ENCODE peak calls at places on chromosomes 5 and 9, in six cellular contexts. One of them, this sample, is unnamed.
A peak's percentile ranks its signal among the peaks of the same experiment; 100 is the strongest.

GRCh38 chr5:34895641-34896419 is 19.5 kb downstream of the RAD1 start:
- DNase-seq in mesenchymal stem cell: no peak
- DNase-seq in H1: no peak
- DNase-seq in H9: no peak
- DNase-seq in neuronal stem cell: no peak
- DNase-seq in IMR-90: no peak
- DNase-seq in this sample: no peak

GRCh38 chr9:107600060-107600573 is 110.5 kb upstream of the KLF4 start:
- DNase-seq in neuronal stem cell: no peak
- DNase-seq in H9: no peak
- DNase-seq in IMR-90: no peak
- DNase-seq in mesenchymal stem cell: peak; percentile 20
- DNase-seq in H1: no peak
- DNase-seq in this sample: no peak

GRCh38 chr5:14397717-14398116 is 183.9 kb upstream of the OTULINL start:
- DNase-seq in H9: no peak
- DNase-seq in neuronal stem cell: no peak
- DNase-seq in IMR-90: peak; percentile 82
- DNase-seq in mesenchymal stem cell: peak; percentile 29
- DNase-seq in H1: no peak
- DNase-seq in this sample: no peak

GRCh38 chr9:135536166-135536565 is 9.8 kb upstream of the OBP2A start:
- DNase-seq in neuronal stem cell: no peak
- DNase-seq in IMR-90: peak; percentile 34
- DNase-seq in mesenchymal stem cell: peak; percentile 22
- DNase-seq in H1: no peak
- DNase-seq in H9: no peak
- DNase-seq in this sample: no peak

GRCh38 chr5:42745426-42745825 is 11.2 kb upstream of the CCDC152 start:
- DNase-seq in H1: peak; percentile 83
- DNase-seq in H9: peak; percentile 61
- DNase-seq in IMR-90: no peak
- DNase-seq in mesenchymal stem cell: no peak
- DNase-seq in neuronal stem cell: peak; percentile 24
- DNase-seq in this sample: no peak

GRCh38 chr9:127178646-127179632 is 56.5 kb upstream of the ANGPTL2 start:
- DNase-seq in mesenchymal stem cell: no peak
- DNase-seq in neuronal stem cell: no peak
- DNase-seq in IMR-90: no peak
- DNase-seq in H1: no peak
- DNase-seq in H9: peak; percentile 39
- DNase-seq in this sample: no peak

GRCh38 chr5:112733586-112733985 is 4.1 kb upstream of the APC start:
- DNase-seq in H9: no peak
- DNase-seq in IMR-90: no peak
- DNase-seq in mesenchymal stem cell: no peak
- DNase-seq in neuronal stem cell: no peak
- DNase-seq in H1: no peak
- DNase-seq in this sample: peak; percentile 27

GRCh38 chr9:86413966-86414880 is 60.0 kb upstream of the TUT7 start:
- DNase-seq in H1: no peak
- DNase-seq in neuronal stem cell: peak; percentile 31
- DNase-seq in mesenchymal stem cell: peak; percentile 50
- DNase-seq in IMR-90: peak; percentile 50
- DNase-seq in H9: no peak
- DNase-seq in this sample: no peak

GRCh38 chr9:15423328-15423985 is 781 bp downstream of the SNAPC3 start:
- DNase-seq in mesenchymal stem cell: peak; percentile 47
- DNase-seq in H9: no peak
- DNase-seq in neuronal stem cell: no peak
- DNase-seq in H1: no peak
- DNase-seq in IMR-90: peak; percentile 43
- DNase-seq in this sample: no peak

GRCh38 chr5:163190283-163190682 is 247.1 kb upstream of the CCNG1 start:
- DNase-seq in IMR-90: no peak
- DNase-seq in neuronal stem cell: no peak
- DNase-seq in H9: no peak
- DNase-seq in mesenchymal stem cell: no peak
- DNase-seq in H1: no peak
- DNase-seq in this sample: no peak

GRCh38 chr5:151104795-151105194 is 24.0 kb upstream of the TNIP1 start:
- DNase-seq in IMR-90: peak; percentile 43
- DNase-seq in neuronal stem cell: no peak
- DNase-seq in H1: no peak
- DNase-seq in H9: no peak
- DNase-seq in mesenchymal stem cell: peak; percentile 28
- DNase-seq in this sample: peak; percentile 100

GRCh38 chr9:136806631-136807201 is 1.0 kb upstream of the RABL6 start:
- DNase-seq in neuronal stem cell: no peak
- DNase-seq in H1: no peak
- DNase-seq in H9: peak; percentile 27
- DNase-seq in IMR-90: no peak
- DNase-seq in mesenchymal stem cell: no peak
- DNase-seq in this sample: no peak

GRCh38 chr5:139481122-139481533 is 1.4 kb downstream of the STING1 start:
- DNase-seq in H9: no peak
- DNase-seq in neuronal stem cell: no peak
- DNase-seq in mesenchymal stem cell: no peak
- DNase-seq in H1: no peak
- DNase-seq in IMR-90: no peak
- DNase-seq in this sample: no peak

GRCh38 chr5:40587284-40587882 is 92.3 kb upstream of the PTGER4 start:
- DNase-seq in neuronal stem cell: no peak
- DNase-seq in mesenchymal stem cell: no peak
- DNase-seq in H1: no peak
- DNase-seq in IMR-90: peak; percentile 37
- DNase-seq in H9: no peak
- DNase-seq in this sample: peak; percentile 32

GRCh38 chr5:134153657-134154056 is 23.1 kb downstream of the SKP1 start:
- DNase-seq in mesenchymal stem cell: no peak
- DNase-seq in IMR-90: peak; percentile 38
- DNase-seq in H9: no peak
- DNase-seq in H1: no peak
- DNase-seq in neuronal stem cell: no peak
- DNase-seq in this sample: peak; percentile 78

GRCh38 chr5:71589903-71590302 is 2.8 kb downstream of the MCCC2 start:
- DNase-seq in H9: no peak
- DNase-seq in neuronal stem cell: no peak
- DNase-seq in H1: no peak
- DNase-seq in mesenchymal stem cell: no peak
- DNase-seq in IMR-90: no peak
- DNase-seq in this sample: no peak

GRCh38 chr5:1176473-1177391 is 24.7 kb upstream of the SLC6A19 start:
- DNase-seq in H1: peak; percentile 71
- DNase-seq in neuronal stem cell: no peak
- DNase-seq in H9: peak; percentile 90
- DNase-seq in IMR-90: no peak
- DNase-seq in mesenchymal stem cell: no peak
- DNase-seq in this sample: no peak

GRCh38 chr5:78005021-78005785 is 229.1 kb upstream of the TBCA start:
- DNase-seq in H1: no peak
- DNase-seq in neuronal stem cell: no peak
- DNase-seq in H9: no peak
- DNase-seq in mesenchymal stem cell: peak; percentile 61
- DNase-seq in IMR-90: peak; percentile 88
- DNase-seq in this sample: peak; percentile 17

GRCh38 chr5:72324186-72324825 is 4.1 kb downstream of the PTCD2 start:
- DNase-seq in IMR-90: no peak
- DNase-seq in H1: no peak
- DNase-seq in H9: no peak
- DNase-seq in mesenchymal stem cell: no peak
- DNase-seq in neuronal stem cell: no peak
- DNase-seq in this sample: peak; percentile 39

GRCh38 chr5:169581580-169582227 is 1.9 kb upstream of the SPDL1 start:
- DNase-seq in H9: peak; percentile 50
- DNase-seq in H1: peak; percentile 73
- DNase-seq in mesenchymal stem cell: peak; percentile 76
- DNase-seq in IMR-90: peak; percentile 61
- DNase-seq in neuronal stem cell: peak; percentile 44
- DNase-seq in this sample: peak; percentile 62

GRCh38 chr9:134551657-134552348 is 89.8 kb upstream of the COL5A1 start:
- DNase-seq in IMR-90: peak; percentile 82
- DNase-seq in neuronal stem cell: no peak
- DNase-seq in H1: no peak
- DNase-seq in H9: no peak
- DNase-seq in mesenchymal stem cell: peak; percentile 98
- DNase-seq in this sample: no peak

GRCh38 chr5:72314571-72315172 is 5.4 kb downstream of the MRPS27 start:
- DNase-seq in mesenchymal stem cell: peak; percentile 57
- DNase-seq in H9: no peak
- DNase-seq in H1: no peak
- DNase-seq in IMR-90: peak; percentile 82
- DNase-seq in neuronal stem cell: no peak
- DNase-seq in this sample: no peak

GRCh38 chr5:88889165-88890069 is 6.4 kb upstream of the MEF2C start:
- DNase-seq in IMR-90: peak; percentile 13
- DNase-seq in mesenchymal stem cell: peak; percentile 60
- DNase-seq in H9: peak; percentile 70
- DNase-seq in H1: peak; percentile 67
- DNase-seq in neuronal stem cell: no peak
- DNase-seq in this sample: no peak

GRCh38 chr5:71475788-71476384 is 20.4 kb downstream of the BDP1 start:
- DNase-seq in IMR-90: peak; percentile 29
- DNase-seq in H9: no peak
- DNase-seq in H1: no peak
- DNase-seq in mesenchymal stem cell: peak; percentile 37
- DNase-seq in neuronal stem cell: peak; percentile 11
- DNase-seq in this sample: peak; percentile 82

DNA sequence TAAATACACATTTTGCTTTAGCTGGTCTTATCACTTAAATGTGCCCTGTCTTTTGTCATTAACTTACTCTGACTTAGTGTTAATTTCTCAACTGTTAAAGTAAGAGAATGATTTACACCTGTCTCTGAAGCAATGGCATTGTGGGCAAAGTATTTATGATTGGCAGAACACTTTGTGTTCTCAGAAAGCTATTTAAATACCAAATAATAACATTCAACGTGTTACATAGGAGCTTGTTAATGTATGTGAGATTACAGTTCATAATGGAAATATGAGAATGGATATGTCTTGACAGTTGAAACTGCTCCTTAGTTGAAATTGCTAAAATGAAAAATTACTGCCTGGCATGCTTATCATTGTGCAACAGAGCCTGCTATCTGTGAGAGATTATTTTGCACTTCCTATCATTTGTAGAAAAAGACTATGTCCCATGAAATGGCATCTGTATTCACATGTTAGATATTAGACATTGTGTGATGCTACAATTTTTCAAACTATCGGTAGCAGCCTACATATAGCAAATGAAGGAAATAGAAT is 46.1 kb downstream of the PRR16 start:
- DNase-seq in IMR-90: no peak
- DNase-seq in mesenchymal stem cell: no peak
- DNase-seq in neuronal stem cell: no peak
- DNase-seq in H9: no peak
- DNase-seq in H1: no peak
- DNase-seq in this sample: no peak
- H2BK120ac ChIP-seq in IMR-90: no peak overlapping the region
- H2BK120ac ChIP-seq in mesenchymal stem cell: no peak overlapping the region
- H2BK120ac ChIP-seq in neuronal stem cell: no peak overlapping the region
- H2BK120ac ChIP-seq in H9: no peak overlapping the region
- H2BK120ac ChIP-seq in H1: no peak overlapping the region
- H2BK120ac ChIP-seq in this sample: no peak overlapping the region

GRCh38 chr5:148386041-148386440 is 2.3 kb downstream of the FBXO38 start:
- DNase-seq in neuronal stem cell: no peak
- DNase-seq in mesenchymal stem cell: peak; percentile 24
- DNase-seq in H1: no peak
- DNase-seq in IMR-90: no peak
- DNase-seq in H9: no peak
- DNase-seq in this sample: no peak

GRCh38 chr5:148383564-148384388 is at the start of gene FBXO38:
- DNase-seq in neuronal stem cell: peak; percentile 92
- DNase-seq in IMR-90: peak; percentile 95
- DNase-seq in H9: peak; percentile 98
- DNase-seq in H1: peak; percentile 92
- DNase-seq in mesenchymal stem cell: peak; percentile 96
- DNase-seq in this sample: peak; percentile 99

GRCh38 chr5:148382961-148383360 is 797 bp upstream of the FBXO38 start:
- DNase-seq in neuronal stem cell: no peak
- DNase-seq in H1: no peak
- DNase-seq in H9: no peak
- DNase-seq in mesenchymal stem cell: no peak
- DNase-seq in IMR-90: no peak
- DNase-seq in this sample: no peak

GRCh38 chr5:148384389-148384756 is 615 bp downstream of the FBXO38 start:
- DNase-seq in mesenchymal stem cell: no peak
- DNase-seq in neuronal stem cell: no peak
- DNase-seq in H1: no peak
- DNase-seq in H9: no peak
- DNase-seq in IMR-90: no peak
- DNase-seq in this sample: no peak

DNA sequence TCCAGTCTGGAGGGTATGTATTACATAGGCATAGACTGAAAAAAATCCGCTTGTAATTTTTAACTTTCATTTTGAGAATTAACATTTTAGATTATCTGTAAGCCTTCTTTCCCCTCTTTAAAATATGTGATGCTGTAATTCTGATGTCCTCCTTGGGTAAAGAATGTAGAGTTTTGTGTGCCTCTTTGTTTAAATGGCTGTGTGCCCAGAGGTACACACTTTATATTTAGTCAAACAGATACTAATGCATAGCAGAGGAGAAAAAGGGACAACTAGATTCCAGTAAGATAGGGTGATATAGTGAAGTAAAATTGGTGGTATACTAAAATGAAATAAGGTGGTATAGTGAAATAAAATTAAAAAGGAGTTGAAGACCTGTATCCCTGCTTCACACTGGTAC is 1.3 kb downstream of the FBXO38 start:
- DNase-seq in H9: no peak
- DNase-seq in IMR-90: no peak
- DNase-seq in neuronal stem cell: no peak
- DNase-seq in mesenchymal stem cell: no peak
- DNase-seq in H1: no peak
- DNase-seq in this sample: no peak
- H3K9ac ChIP-seq in H9: no peak overlapping the region
- H3K9ac ChIP-seq in IMR-90: no peak overlapping the region
- H3K9ac ChIP-seq in neuronal stem cell: no peak overlapping the region
- H3K9ac ChIP-seq in mesenchymal stem cell: peak overlapping the region; percentile 98
- H3K9ac ChIP-seq in H1: no peak overlapping the region
- H3K9ac ChIP-seq in this sample: no peak overlapping the region

DNA sequence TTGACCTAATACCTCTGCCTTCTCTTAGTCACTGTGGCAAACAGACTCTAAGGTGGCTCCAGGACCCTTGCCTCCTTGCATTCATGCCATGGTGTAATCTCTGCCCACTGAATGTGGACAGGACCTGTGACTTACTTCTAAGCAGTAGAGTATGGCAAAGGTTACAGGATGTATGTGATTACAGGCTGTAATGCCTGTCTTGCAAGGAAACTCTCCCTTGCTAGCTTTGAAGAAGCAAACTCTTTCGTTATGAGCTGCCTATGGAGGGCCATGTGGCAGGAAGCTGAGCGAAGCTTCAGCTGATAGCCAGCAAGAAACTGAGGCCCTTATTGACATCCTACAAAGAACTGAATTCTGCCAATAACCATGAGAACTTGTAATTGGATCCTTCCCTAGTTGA is 103.3 kb upstream of the HMHB1 start:
- DNase-seq in H1: no peak
- DNase-seq in IMR-90: no peak
- DNase-seq in neuronal stem cell: no peak
- DNase-seq in mesenchymal stem cell: no peak
- DNase-seq in H9: no peak
- DNase-seq in this sample: no peak
- H2AFZ ChIP-seq in H1: no peak overlapping the region
- H2AFZ ChIP-seq in IMR-90: no peak overlapping the region
- H2AFZ ChIP-seq in neuronal stem cell: no peak overlapping the region
- H2AFZ ChIP-seq in mesenchymal stem cell: no peak overlapping the region
- H2AFZ ChIP-seq in H9: no peak overlapping the region
- H2AFZ ChIP-seq in this sample: no peak overlapping the region

GRCh38 chr9:68869020-68869419 is 144.9 kb downstream of the PRKACG start:
- DNase-seq in H1: no peak
- DNase-seq in H9: no peak
- DNase-seq in mesenchymal stem cell: no peak
- DNase-seq in neuronal stem cell: no peak
- DNase-seq in IMR-90: no peak
- DNase-seq in this sample: no peak
- H2BK120ac ChIP-seq in H1: peak overlapping the region; percentile 57
- H2BK120ac ChIP-seq in H9: no peak overlapping the region
- H2BK120ac ChIP-seq in mesenchymal stem cell: no peak overlapping the region
- H2BK120ac ChIP-seq in neuronal stem cell: no peak overlapping the region
- H2BK120ac ChIP-seq in IMR-90: no peak overlapping the region
- H2BK120ac ChIP-seq in this sample: no peak overlapping the region